ENCODE peak calls at places on chromosome 17, in seven cellular contexts. G, N, O, C, S, Q and A are unnamed samples. For H3K4me1, the result is how much of the 10 kb centered on the place peaks cover.

GRCh38 chr17:40854175-40854814 is 12.7 kb downstream of the KRT12 start:
- DNase-seq in C (peak), O (no peak), Q (no peak), N (no peak), G (no peak), S (no peak), A (no peak)

GRCh38 chr17:5631958-5632357 is 47.6 kb upstream of the NLRP1 start:
- DNase-seq in S (no peak), G (no peak), Q (no peak), N (no peak), O (no peak), C (no peak), A (peak)

GRCh38 chr17:78138204-78139060 is 7.8 kb upstream of the C17orf99 start:
- DNase-seq in S (no peak), C (no peak), O (no peak), G (no peak), Q (no peak), N (no peak), A (no peak)

GRCh38 chr17:79644617-79645016 is 33.8 kb upstream of the RBFOX3 start:
- DNase-seq in N (no peak), Q (no peak), C (no peak), S (no peak), O (no peak), G (no peak), A (no peak)

GRCh38 chr17:43393944-43394482 is 4.8 kb upstream of the ARL4D start:
- DNase-seq in O (peak), G (peak), S (peak), C (peak), N (peak), Q (peak), A (peak)

GRCh38 chr17:79042421-79043190 is 18.6 kb downstream of the C1QTNF1 start:
- DNase-seq in Q (peak), O (peak), G (peak), N (peak), C (no peak), S (no peak), A (peak)

GRCh38 chr17:7915611-7916382 is at the start of gene RNF227:
- DNase-seq in N (peak), G (peak), O (peak), C (peak), S (peak), Q (peak), A (peak)

GRCh38 chr17:12549499-12549901 is 116.2 kb upstream of the MYOCD start:
- DNase-seq in G (no peak), O (no peak), S (no peak), Q (no peak), C (no peak), N (no peak), A (no peak)

GRCh38 chr17:45288825-45289224 is 26.9 kb upstream of the SPATA32 start:
- DNase-seq in S (no peak), G (no peak), N (no peak), Q (no peak), O (no peak), C (no peak), A (no peak)

GRCh38 chr17:21369395-21369794 is 6.8 kb upstream of the KCNJ12 start:
- DNase-seq in S (peak), C (no peak), Q (no peak), N (no peak), G (no peak), O (no peak), A (no peak)

GRCh38 chr17:59837362-59838195 is 55.2 kb downstream of the TUBD1 start:
- DNase-seq in C (peak), S (peak), G (peak), N (peak), Q (peak), O (no peak), A (peak)

GRCh38 chr17:58414596-58414997 is 2.7 kb downstream of the RNF43 start:
- DNase-seq in S (no peak), C (no peak), Q (no peak), G (no peak), N (no peak), O (no peak), A (no peak)

GRCh38 chr17:50478391-50479361 is at the start of gene RSAD1:
- DNase-seq in N (peak), O (peak), C (peak), Q (peak), S (peak), G (peak), A (peak)

GRCh38 chr17:48671697-48672171 is 45.6 kb upstream of the HOXB9 start:
- DNase-seq in S (peak), N (peak), C (peak), G (peak), Q (peak), O (peak), A (peak)

GRCh38 chr17:57667461-57667923 is 77.6 kb downstream of the CCDC182 start:
- DNase-seq in O (peak), Q (no peak), G (no peak), C (no peak), S (no peak), N (no peak), A (no peak)

GRCh38 chr17:32783602-32784001 is 93.3 kb downstream of the MYO1D start:
- DNase-seq in G (no peak), S (no peak), N (no peak), C (peak), Q (peak), O (peak), A (peak)

GRCh38 chr17:78798695-78799559 is 16.9 kb upstream of the CYTH1 start:
- DNase-seq in C (peak), G (no peak), Q (peak), N (no peak), S (peak), O (peak), A (peak)

GRCh38 chr17:48825446-48826381 is 5.1 kb upstream of the CALCOCO2 start:
- DNase-seq in O (no peak), Q (no peak), C (no peak), N (no peak), G (no peak), S (no peak), A (no peak)

GRCh38 chr17:40646791-40647548 is 648 bp downstream of the SMARCE1 start:
- DNase-seq in O (no peak), Q (no peak), C (peak), G (no peak), N (no peak), S (no peak), A (peak)

GRCh38 chr17:74478369-74479100 is 12.1 kb downstream of the CD300A start:
- DNase-seq in N (no peak), O (peak), Q (no peak), C (no peak), S (no peak), G (peak), A (no peak)

GRCh38 chr17:31321481-31321880 is at the start of gene EVI2A:
- DNase-seq in S (no peak), C (no peak), O (no peak), N (no peak), G (peak), Q (peak), A (peak)

GRCh38 chr17:61009619-61010018 is 332.0 kb downstream of the BCAS3 start:
- DNase-seq in C (peak), Q (no peak), S (no peak), O (no peak), N (no peak), G (no peak), A (no peak)

GRCh38 chr17:10557422-10557821 is 8.0 kb upstream of the MYH2 start:
- DNase-seq in N (no peak), Q (no peak), S (no peak), C (no peak), O (no peak), G (no peak), A (no peak)

GRCh38 chr17:17379197-17379991 is 76.2 kb downstream of the NT5M start:
- DNase-seq in Q (no peak), C (no peak), O (no peak), N (no peak), S (peak), G (no peak), A (peak)

GRCh38 chr17:69492410-69493071 is 78.0 kb downstream of the MAP2K6 start:
- DNase-seq in N (no peak), O (peak), C (peak), S (no peak), Q (no peak), G (no peak), A (peak)

GRCh38 chr17:63436523-63437110 is 9.5 kb downstream of the CYB561 start:
- DNase-seq in Q (no peak), C (no peak), N (no peak), G (no peak), S (peak), O (peak), A (no peak)
- H3K4me1 ChIP-seq in Q (under half), C (under half), N (under half), G (half or more), S (under half), O (half or more), A (under half)

GRCh38 chr17:38602453-38602852 is 3.3 kb downstream of the SRCIN1 start:
- DNase-seq in G (no peak), N (no peak), C (no peak), S (peak), O (no peak), Q (no peak), A (peak)
- H3K27ac ChIP-seq in G (no peak), N (no peak), C (peak), S (no peak), O (peak), Q (no peak), A (peak)

DNA sequence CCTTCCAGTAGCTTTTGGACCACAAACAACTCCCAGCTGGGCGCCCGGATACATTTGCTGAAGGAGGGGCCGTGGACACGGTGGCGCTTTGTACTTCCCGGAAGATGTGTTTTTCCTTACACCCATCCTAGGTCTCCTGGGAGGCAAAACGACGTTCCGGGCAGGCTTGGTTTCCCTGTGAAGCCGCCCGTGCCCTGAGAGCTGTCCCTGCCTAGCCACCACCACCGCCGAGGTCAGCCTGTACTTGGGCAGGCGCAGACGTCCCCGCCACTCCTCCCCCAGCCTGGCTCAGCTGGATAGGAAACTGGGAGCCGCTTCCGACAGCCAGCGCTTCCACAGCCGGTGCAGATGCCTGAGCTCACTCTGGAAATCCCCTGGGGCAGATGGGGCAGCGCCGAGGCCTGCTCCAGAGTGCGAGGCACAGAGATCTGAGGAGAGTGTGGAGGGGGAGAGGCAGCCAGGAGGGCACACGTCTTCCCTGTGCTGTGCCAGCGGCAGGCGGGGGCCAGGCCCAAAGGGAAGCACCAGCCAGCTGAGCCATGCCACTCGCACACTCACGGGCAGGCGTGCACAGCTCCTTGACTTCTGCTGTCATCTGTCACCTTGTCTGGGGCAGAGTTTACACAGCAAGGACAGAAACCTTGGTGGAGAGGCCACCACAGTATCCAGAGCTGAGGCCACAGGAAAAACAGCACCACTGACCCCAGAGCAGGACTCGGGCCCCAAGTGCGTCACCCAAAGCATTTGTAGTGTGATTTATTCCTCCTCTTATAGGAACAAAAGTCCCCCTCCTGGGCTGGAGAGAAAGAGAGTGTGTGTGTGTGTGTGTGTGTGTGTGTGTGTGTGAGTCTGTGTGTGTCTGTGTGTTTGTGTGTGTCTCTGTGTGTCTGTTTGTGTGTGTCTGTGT is 3.0 kb downstream of the RHBDF2 start:
- DNase-seq in Q (no peak), N (peak), C (peak), O (peak), G (peak), S (peak), A (peak)
- H3K4me1 ChIP-seq in Q (under half), N (under half), C (under half), O (half or more), G (half or more), S (under half), A (under half)

GRCh38 chr17:1091885-1092284 is 87.9 kb downstream of the ABR start:
- DNase-seq in S (no peak), O (no peak), N (no peak), Q (no peak), G (no peak), C (no peak), A (no peak)

GRCh38 chr17:1091190-1091534 is 88.6 kb downstream of the ABR start:
- DNase-seq in S (no peak), C (no peak), O (no peak), Q (no peak), G (no peak), N (no peak), A (no peak)

GRCh38 chr17:1095853-1096675 is 83.7 kb downstream of the ABR start:
- DNase-seq in Q (no peak), G (no peak), C (no peak), N (no peak), S (no peak), O (no peak), A (no peak)

GRCh38 chr17:1095093-1095852 is 84.5 kb downstream of the ABR start:
- DNase-seq in S (no peak), Q (no peak), N (no peak), O (no peak), C (no peak), G (no peak), A (no peak)

GRCh38 chr17:1094591-1094990 is 85.2 kb downstream of the ABR start:
- DNase-seq in C (no peak), Q (no peak), G (no peak), N (no peak), O (no peak), S (no peak), A (no peak)
- H3K27ac ChIP-seq in C (no peak), Q (no peak), G (peak), N (no peak), O (no peak), S (no peak), A (no peak)